ENCODE peak calls at places on chromosome 5, in four cellular contexts. One of them, this sample, is unnamed.

GRCh38 chr5:60243713-60244112 is 350.2 kb upstream of the PDE4D start:
- DNase-seq in A549: no peak
- DNase-seq in ovary: no peak
- DNase-seq in fibroblast of lung: no peak
- DNase-seq in this sample: no peak

GRCh38 chr5:88845081-88845697 is 37.8 kb downstream of the MEF2C start:
- DNase-seq in ovary: no peak
- DNase-seq in A549: no peak
- DNase-seq in fibroblast of lung: no peak
- DNase-seq in this sample: no peak

GRCh38 chr5:56055287-56055686 is 60.5 kb upstream of the IL6ST start:
- DNase-seq in A549: no peak
- DNase-seq in fibroblast of lung: peak
- DNase-seq in ovary: no peak
- DNase-seq in this sample: peak

GRCh38 chr5:78795757-78796156 is 147.2 kb upstream of the LHFPL2 start:
- DNase-seq in A549: peak
- DNase-seq in ovary: no peak
- DNase-seq in fibroblast of lung: peak
- DNase-seq in this sample: peak

GRCh38 chr5:78886650-78887230 is 98.4 kb downstream of the ARSB start:
- DNase-seq in A549: peak
- DNase-seq in fibroblast of lung: no peak
- DNase-seq in ovary: no peak
- DNase-seq in this sample: peak

GRCh38 chr5:138467711-138468132 is 2.4 kb downstream of the EGR1 start:
- DNase-seq in fibroblast of lung: no peak
- DNase-seq in A549: no peak
- DNase-seq in ovary: no peak
- DNase-seq in this sample: no peak

GRCh38 chr5:146541956-146542849 is 26.2 kb upstream of the GPR151 start:
- DNase-seq in ovary: peak
- DNase-seq in A549: peak
- DNase-seq in fibroblast of lung: peak
- DNase-seq in this sample: peak

GRCh38 chr5:60718186-60718892 is 18.4 kb upstream of the DEPDC1B start:
- DNase-seq in A549: no peak
- DNase-seq in fibroblast of lung: no peak
- DNase-seq in ovary: no peak
- DNase-seq in this sample: no peak

GRCh38 chr5:143796753-143797152 is 15.2 kb upstream of the HMHB1 start:
- DNase-seq in fibroblast of lung: no peak
- DNase-seq in A549: no peak
- DNase-seq in ovary: no peak
- DNase-seq in this sample: no peak

GRCh38 chr5:142320427-142320732 is 4.4 kb downstream of the SPRY4 start:
- DNase-seq in fibroblast of lung: no peak
- DNase-seq in A549: no peak
- DNase-seq in ovary: no peak
- DNase-seq in this sample: no peak
- H3K4me3 ChIP-seq in fibroblast of lung: peak
- H3K4me3 ChIP-seq in A549: no peak
- H3K4me3 ChIP-seq in ovary: no peak
- H3K4me3 ChIP-seq in this sample: no peak

DNA sequence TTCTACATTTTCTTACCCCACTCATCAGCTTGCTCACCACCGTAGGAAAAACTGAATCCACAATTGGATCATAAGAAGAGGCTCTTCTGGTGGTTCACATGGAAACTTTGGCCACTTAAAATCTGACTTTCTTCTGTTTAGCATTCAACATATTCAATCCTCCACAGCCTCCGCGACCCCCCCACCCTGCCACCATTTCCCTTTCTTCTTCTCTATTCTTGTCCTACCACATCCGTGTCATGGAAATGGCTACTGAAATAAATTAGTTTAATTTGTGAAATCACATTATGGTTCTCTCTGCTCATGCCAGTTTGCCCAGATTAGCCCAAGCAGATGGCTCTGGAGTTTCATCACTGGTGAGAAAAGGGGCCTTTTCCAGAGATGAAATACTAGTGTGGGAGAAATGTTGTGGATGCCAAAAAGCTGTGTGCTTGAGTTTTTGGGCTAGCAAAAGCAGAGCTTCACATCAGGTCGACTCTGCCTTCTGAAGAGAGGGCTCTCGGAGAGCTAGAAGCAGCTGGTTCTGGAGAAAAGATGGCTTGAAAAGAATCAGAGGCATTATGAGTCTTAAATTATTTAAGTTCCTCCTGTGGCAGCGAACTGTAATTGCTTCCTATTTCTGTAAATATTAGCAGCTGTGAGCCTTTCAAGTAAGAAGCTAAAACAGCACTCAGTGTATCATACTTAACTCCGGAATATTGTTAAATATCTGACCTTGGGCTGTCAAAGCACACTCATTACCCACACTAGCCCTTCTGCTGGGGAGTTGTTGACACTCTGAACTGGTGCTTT is 107.1 kb downstream of the MAT2B start:
- DNase-seq in fibroblast of lung: no peak
- DNase-seq in A549: no peak
- DNase-seq in ovary: no peak
- DNase-seq in this sample: peak
- TF ChIP-seq CTCF in fibroblast of lung: no peak
- TF ChIP-seq CTCF in A549: no peak
- TF ChIP-seq CTCF in ovary: no peak
- TF ChIP-seq CTCF in this sample: no peak

DNA sequence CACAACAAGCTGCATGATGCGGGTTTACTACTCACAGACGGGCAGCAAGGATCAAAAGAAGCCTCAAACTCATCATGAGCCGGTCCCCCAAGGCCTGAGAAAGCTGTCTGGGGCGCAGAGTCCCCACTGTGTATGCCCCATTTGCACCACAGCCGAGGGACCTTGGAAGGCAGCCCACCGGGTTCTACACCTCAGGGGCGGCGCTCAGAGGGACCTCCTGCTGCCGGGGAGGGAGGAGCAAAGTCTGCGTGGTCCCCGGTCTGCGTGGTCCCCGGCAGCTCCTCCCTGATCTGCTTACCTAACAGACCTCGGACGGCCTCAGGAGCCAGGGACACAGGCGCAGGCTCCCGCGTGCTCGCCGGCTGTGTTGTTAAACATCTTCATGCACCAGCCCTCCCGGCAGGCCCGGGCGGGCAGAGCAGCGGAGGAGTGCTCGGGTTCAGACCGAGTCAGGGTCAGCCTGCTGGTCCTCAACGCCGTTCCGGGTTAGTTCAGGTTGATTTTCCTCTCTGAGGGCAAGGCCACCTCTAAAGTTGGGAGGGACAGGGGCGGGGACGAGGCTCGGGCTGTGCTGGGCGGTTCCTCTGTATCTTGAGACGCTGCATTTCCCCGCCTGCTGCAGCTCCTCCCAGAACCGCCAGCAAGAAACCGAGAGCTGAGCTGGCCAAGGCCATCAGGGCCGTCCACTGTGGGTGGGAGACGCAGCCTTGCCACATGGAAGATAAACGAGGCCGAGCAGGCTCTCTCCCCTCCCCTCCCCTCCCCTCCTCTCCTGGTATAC is 74.6 kb downstream of the MRPL36 start:
- DNase-seq in fibroblast of lung: peak
- DNase-seq in A549: no peak
- DNase-seq in ovary: no peak
- DNase-seq in this sample: peak
- H3K4me3 ChIP-seq in fibroblast of lung: no peak
- H3K4me3 ChIP-seq in A549: no peak
- H3K4me3 ChIP-seq in ovary: no peak
- H3K4me3 ChIP-seq in this sample: no peak

GRCh38 chr5:75558221-75558620 is 46.5 kb downstream of the POLK start:
- DNase-seq in fibroblast of lung: no peak
- DNase-seq in A549: no peak
- DNase-seq in ovary: no peak
- DNase-seq in this sample: no peak
- TF ChIP-seq CTCF in fibroblast of lung: no peak
- TF ChIP-seq CTCF in A549: no peak
- TF ChIP-seq CTCF in ovary: no peak
- TF ChIP-seq CTCF in this sample: no peak

GRCh38 chr5:140220032-140220697 is 45.2 kb downstream of the CYSTM1 start:
- DNase-seq in ovary: no peak
- DNase-seq in A549: no peak
- DNase-seq in fibroblast of lung: peak
- DNase-seq in this sample: peak

GRCh38 chr5:140223567-140223966 is 48.6 kb downstream of the CYSTM1 start:
- DNase-seq in ovary: no peak
- DNase-seq in fibroblast of lung: no peak
- DNase-seq in A549: no peak
- DNase-seq in this sample: peak

GRCh38 chr5:140222416-140222815 is 47.4 kb downstream of the CYSTM1 start:
- DNase-seq in fibroblast of lung: no peak
- DNase-seq in A549: no peak
- DNase-seq in ovary: no peak
- DNase-seq in this sample: no peak

GRCh38 chr5:140220698-140221064 is 45.7 kb downstream of the CYSTM1 start:
- DNase-seq in fibroblast of lung: no peak
- DNase-seq in ovary: no peak
- DNase-seq in A549: no peak
- DNase-seq in this sample: peak

GRCh38 chr5:140221697-140222223 is 46.8 kb downstream of the CYSTM1 start:
- DNase-seq in fibroblast of lung: peak
- DNase-seq in A549: peak
- DNase-seq in ovary: no peak
- DNase-seq in this sample: peak
- H3K4me3 ChIP-seq in fibroblast of lung: no peak
- H3K4me3 ChIP-seq in A549: no peak
- H3K4me3 ChIP-seq in ovary: no peak
- H3K4me3 ChIP-seq in this sample: no peak

This sample was measured in foreskin fibroblast.